ENCODE peak calls at places on chromosomes 6 and 20, in seven cellular contexts. X is heart left ventricle, T is LNCaP clone FGC, P is ascending aorta, J is neural progenitor cell, Q is nephron progenitor cell, N is right atrium auricular region. V is an unnamed sample.

GRCh38 chr20:44016525-44016924 is 101.9 kb downstream of the TOX2 start:
- DNase-seq in X (no peak), T (no peak), P (peak; percentile 40), J (no peak), Q (no peak), N (no peak), V (no peak)

GRCh38 chr6:44704240-44705150 is 317.0 kb downstream of the CDC5L start:
- DNase-seq in X (no peak), T (no peak), P (no peak), J (no peak), Q (no peak), N (no peak), V (no peak)

GRCh38 chr20:61436674-61437279 is 184.7 kb downstream of the CDH4 start:
- DNase-seq in X (no peak), T (no peak), P (no peak), J (peak; percentile 94), Q (no peak), N (no peak), V (no peak)

GRCh38 chr20:45104786-45105185 is 3.9 kb upstream of the KCNS1 start:
- DNase-seq in X (no peak), T (no peak), P (no peak), J (no peak), Q (no peak), N (no peak), V (no peak)

GRCh38 chr6:76240092-76240491 is 167.6 kb upstream of the IMPG1 start:
- DNase-seq in X (no peak), T (no peak), P (no peak), J (no peak), Q (no peak), N (no peak), V (no peak)

GRCh38 chr20:62640870-62641748 is 1.2 kb upstream of the SLCO4A1 start:
- DNase-seq in X (no peak), T (no peak), P (no peak), J (no peak), Q (no peak), N (no peak), V (no peak)

GRCh38 chr6:110951986-110952794 is 6.3 kb upstream of the GTF3C6 start:
- DNase-seq in X (no peak), T (peak; percentile 91), P (no peak), J (no peak), Q (no peak), N (no peak), V (no peak)

GRCh38 chr6:118709859-118710350 is 58.5 kb upstream of the CEP85L start:
- DNase-seq in X (no peak), T (no peak), P (no peak), J (no peak), Q (no peak), N (no peak), V (no peak)

GRCh38 chr20:38609828-38610227 is 8.2 kb downstream of the ARHGAP40 start:
- DNase-seq in X (no peak), T (no peak), P (no peak), J (peak; percentile 69), Q (no peak), N (no peak), V (no peak)

GRCh38 chr20:38134427-38135281 is 30.4 kb downstream of the TGM2 start:
- DNase-seq in X (no peak), T (no peak), P (no peak), J (no peak), Q (no peak), N (no peak), V (no peak)

GRCh38 chr20:53712212-53712977 is 118.8 kb upstream of the ZNF217 start:
- DNase-seq in X (no peak), T (no peak), P (no peak), J (peak; percentile 30), Q (no peak), N (no peak), V (no peak)

GRCh38 chr20:47747663-47748031 is 37.6 kb downstream of the SULF2 start:
- DNase-seq in X (no peak), T (no peak), P (no peak), J (no peak), Q (no peak), N (no peak), V (no peak)

GRCh38 chr6:6679633-6680032 is 91.1 kb downstream of the LY86 start:
- DNase-seq in X (no peak), T (no peak), P (no peak), J (no peak), Q (no peak), N (no peak), V (no peak)

GRCh38 chr6:17086469-17086868 is 15.4 kb upstream of the STMND1 start:
- DNase-seq in X (peak; percentile 46), T (peak; percentile 57), P (no peak), J (peak; percentile 59), Q (peak; percentile 46), N (no peak), V (no peak)

GRCh38 chr20:61954276-61955021 is 111.2 kb downstream of the TAF4 start:
- DNase-seq in X (peak; percentile 4), T (no peak), P (no peak), J (no peak), Q (no peak), N (no peak), V (no peak)

GRCh38 chr6:11605507-11605905 is 68.0 kb downstream of the TMEM170B start:
- DNase-seq in X (no peak), T (no peak), P (no peak), J (peak; percentile 8), Q (no peak), N (no peak), V (no peak)

GRCh38 chr6:143370972-143371371 is 79.5 kb downstream of the ADAT2 start:
- DNase-seq in X (no peak), T (no peak), P (no peak), J (no peak), Q (no peak), N (no peak), V (no peak)

GRCh38 chr6:139235666-139236065 is 56.1 kb downstream of the TXLNB start:
- DNase-seq in X (no peak), T (no peak), P (no peak), J (no peak), Q (no peak), N (no peak), V (no peak)

GRCh38 chr6:45491874-45492273 is 114.1 kb upstream of the SUPT3H start:
- DNase-seq in X (no peak), T (no peak), P (no peak), J (no peak), Q (no peak), N (no peak), V (no peak)

DNA sequence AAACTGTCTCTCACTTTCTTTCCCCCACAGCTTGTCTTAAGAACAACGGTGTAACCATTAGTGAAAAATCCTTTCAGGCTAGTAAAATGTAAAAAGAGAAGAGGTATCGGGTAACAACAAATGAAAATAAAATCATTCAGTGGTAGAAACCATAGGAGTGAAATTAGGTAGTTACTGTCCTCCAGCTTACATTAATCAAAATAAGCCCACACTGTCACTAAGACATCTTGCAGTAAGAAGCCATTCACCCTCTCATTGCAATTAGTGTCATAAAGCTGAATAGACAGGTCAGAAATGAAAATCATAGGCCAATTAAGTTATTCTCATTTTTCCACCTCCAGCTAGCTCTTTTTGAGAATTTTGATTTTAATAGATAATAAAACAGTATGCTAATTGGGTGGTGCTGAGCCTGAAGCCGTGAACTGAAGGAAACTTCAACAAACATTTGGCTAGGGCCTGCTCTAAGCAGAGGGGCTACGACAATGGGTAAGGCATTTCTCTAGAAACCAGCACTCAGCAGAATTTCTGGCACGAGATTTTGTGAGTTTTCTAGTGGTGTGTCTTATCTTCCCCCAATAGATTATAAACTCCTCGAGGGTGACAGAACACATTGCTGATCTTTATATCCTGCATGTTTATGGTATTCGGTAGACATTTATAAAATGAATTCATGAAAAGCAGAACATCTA is 194.1 kb downstream of the KHDC1L start:
- DNase-seq in X (no peak), T (no peak), P (no peak), J (no peak), Q (no peak), N (no peak), V (no peak)
- TF ChIP-seq CTCF in X (no peak), T (no peak), P (no peak), J (no peak), Q (no peak), N (no peak), V (no peak)

DNA sequence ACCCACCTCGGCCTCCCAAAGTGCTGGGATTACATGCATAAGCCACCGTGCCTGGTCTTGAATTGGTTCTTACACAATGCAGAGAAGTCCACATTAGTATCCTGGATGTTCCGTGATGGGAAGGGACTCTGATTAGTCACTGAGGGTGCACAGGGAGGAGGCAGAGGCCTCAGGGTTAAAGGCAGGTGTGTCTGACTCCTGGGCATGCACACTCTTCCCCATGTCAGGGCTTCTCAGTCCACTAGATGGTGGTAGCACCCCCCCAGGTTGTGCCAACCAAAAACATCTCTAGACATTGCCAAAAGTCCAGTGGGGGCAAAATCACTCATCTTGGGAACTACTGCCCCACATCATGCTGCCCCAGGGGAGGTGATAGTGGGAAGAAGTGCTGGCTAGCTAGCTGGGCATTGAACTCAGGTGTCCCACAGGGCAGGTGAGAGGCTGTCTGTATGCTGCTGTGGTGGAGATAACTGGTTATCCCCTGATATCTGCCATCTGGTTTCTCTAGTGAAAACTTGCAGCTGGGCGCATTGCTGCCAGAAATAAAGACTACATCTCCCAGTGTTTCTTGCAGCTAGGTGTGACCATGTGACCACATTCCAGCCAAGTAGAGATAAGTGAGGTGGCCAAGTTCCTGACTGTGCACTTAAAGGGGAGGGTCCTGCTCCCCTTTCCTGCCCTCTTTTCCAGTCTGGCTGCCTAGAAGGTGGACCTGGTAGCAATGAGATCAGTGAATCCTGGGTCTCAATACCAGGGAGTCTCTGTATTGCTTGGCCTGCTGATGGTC is 8.4 kb upstream of the NSFL1C start:
- DNase-seq in X (no peak), T (no peak), P (no peak), J (no peak), Q (no peak), N (no peak), V (no peak)
- TF ChIP-seq CTCF in X (no peak), T (peak; percentile 3), P (no peak), J (no peak), Q (no peak), N (no peak), V (no peak)

GRCh38 chr6:20454201-20454824 is 52.6 kb downstream of the E2F3 start:
- DNase-seq in X (no peak), T (peak; percentile 10), P (no peak), J (no peak), Q (no peak), N (no peak), V (no peak)
- TF ChIP-seq CTCF in X (no peak), T (no peak), P (no peak), J (no peak), Q (no peak), N (no peak), V (no peak)

GRCh38 chr6:97438011-97438671 is 155.1 kb upstream of the MMS22L start:
- DNase-seq in X (no peak), T (no peak), P (no peak), J (no peak), Q (no peak), N (no peak), V (no peak)

GRCh38 chr6:97437087-97437486 is 154.1 kb upstream of the MMS22L start:
- DNase-seq in X (no peak), T (no peak), P (no peak), J (peak; percentile 54), Q (no peak), N (no peak), V (no peak)

GRCh38 chr6:97443408-97444080 is 160.5 kb upstream of the MMS22L start:
- DNase-seq in X (no peak), T (no peak), P (no peak), J (no peak), Q (no peak), N (no peak), V (no peak)

GRCh38 chr6:97445406-97445805 is 162.4 kb upstream of the MMS22L start:
- DNase-seq in X (no peak), T (no peak), P (no peak), J (no peak), Q (no peak), N (no peak), V (no peak)

GRCh38 chr6:97440590-97441176 is 157.7 kb upstream of the MMS22L start:
- DNase-seq in X (no peak), T (peak; percentile 7), P (no peak), J (peak; percentile 75), Q (peak; percentile 41), N (no peak), V (no peak)
- TF ChIP-seq CTCF in X (no peak), T (peak; percentile 71), P (no peak), J (peak; percentile 75), Q (peak; percentile 53), N (peak; percentile 54), V (peak; percentile 57)

V was measured in D721Med.